ENCODE peak calls at places on chromosome 4, in four cellular contexts. One of them, this sample, is unnamed.

GRCh38 chr4:154634058-154634457 is 21.6 kb upstream of the FGG start:
- DNase-seq in HepG2: no peak
- DNase-seq in WTC11: no peak
- DNase-seq in K562: no peak
- DNase-seq in this sample: no peak

GRCh38 chr4:82017680-82018079 is 356.1 kb downstream of the HNRNPD start:
- DNase-seq in K562: peak
- DNase-seq in WTC11: no peak
- DNase-seq in HepG2: peak
- DNase-seq in this sample: no peak

GRCh38 chr4:7375427-7375826 is 59.3 kb downstream of the PSAPL1 start:
- DNase-seq in WTC11: no peak
- DNase-seq in K562: no peak
- DNase-seq in HepG2: no peak
- DNase-seq in this sample: no peak

GRCh38 chr4:138262058-138262838 is 20.1 kb upstream of the SLC7A11 start:
- DNase-seq in HepG2: no peak
- DNase-seq in WTC11: no peak
- DNase-seq in K562: no peak
- DNase-seq in this sample: no peak

GRCh38 chr4:185211641-185212040 is 2.2 kb downstream of the SNX25 start:
- DNase-seq in K562: no peak
- DNase-seq in WTC11: no peak
- DNase-seq in HepG2: peak
- DNase-seq in this sample: no peak

GRCh38 chr4:55407119-55407518 is 11.4 kb downstream of the TMEM165 start:
- DNase-seq in HepG2: no peak
- DNase-seq in WTC11: no peak
- DNase-seq in K562: no peak
- DNase-seq in this sample: no peak

GRCh38 chr4:100016191-100016590 is 66.1 kb upstream of the H2AZ1 start:
- DNase-seq in K562: no peak
- DNase-seq in HepG2: no peak
- DNase-seq in WTC11: no peak
- DNase-seq in this sample: no peak

GRCh38 chr4:153222162-153222789 is 18.0 kb downstream of the TRIM2 start:
- DNase-seq in WTC11: peak
- DNase-seq in K562: no peak
- DNase-seq in HepG2: no peak
- DNase-seq in this sample: no peak

GRCh38 chr4:89586864-89587263 is 250.1 kb downstream of the SNCA start:
- DNase-seq in WTC11: no peak
- DNase-seq in HepG2: no peak
- DNase-seq in K562: no peak
- DNase-seq in this sample: no peak

GRCh38 chr4:130712038-130712437 is 1616.1 kb downstream of the C4orf33 start:
- DNase-seq in HepG2: no peak
- DNase-seq in K562: no peak
- DNase-seq in WTC11: no peak
- DNase-seq in this sample: no peak

GRCh38 chr4:152536545-152537182 is 772 bp upstream of the FBXW7 start:
- DNase-seq in HepG2: peak
- DNase-seq in K562: peak
- DNase-seq in WTC11: no peak
- DNase-seq in this sample: no peak

GRCh38 chr4:5079581-5079980 is 28.3 kb downstream of the STK32B start:
- DNase-seq in WTC11: no peak
- DNase-seq in HepG2: no peak
- DNase-seq in K562: no peak
- DNase-seq in this sample: no peak

GRCh38 chr4:36285784-36286480 is 4.5 kb downstream of the DTHD1 start:
- DNase-seq in K562: no peak
- DNase-seq in HepG2: no peak
- DNase-seq in WTC11: no peak
- DNase-seq in this sample: peak

GRCh38 chr4:145130130-145130529 is 32.0 kb downstream of the ABCE1 start:
- DNase-seq in HepG2: no peak
- DNase-seq in K562: no peak
- DNase-seq in WTC11: no peak
- DNase-seq in this sample: no peak

GRCh38 chr4:119659576-119659975 is 31.0 kb upstream of the PDE5A start:
- DNase-seq in K562: no peak
- DNase-seq in WTC11: no peak
- DNase-seq in HepG2: peak
- DNase-seq in this sample: no peak

GRCh38 chr4:71251266-71251665 is 87.6 kb upstream of the SLC4A4 start:
- DNase-seq in K562: no peak
- DNase-seq in WTC11: no peak
- DNase-seq in HepG2: no peak
- DNase-seq in this sample: no peak

GRCh38 chr4:168731006-168731636 is 234.3 kb downstream of the PALLD start:
- DNase-seq in HepG2: no peak
- DNase-seq in WTC11: no peak
- DNase-seq in K562: no peak
- DNase-seq in this sample: no peak

GRCh38 chr4:113502476-113502875 is 259.1 kb downstream of the CAMK2D start:
- DNase-seq in K562: no peak
- DNase-seq in WTC11: no peak
- DNase-seq in HepG2: peak
- DNase-seq in this sample: no peak

GRCh38 chr4:30821891-30822612 is 101.9 kb downstream of the PCDH7 start:
- DNase-seq in WTC11: no peak
- DNase-seq in K562: no peak
- DNase-seq in HepG2: no peak
- DNase-seq in this sample: no peak

GRCh38 chr4:70741872-70742271 is 20.1 kb downstream of the RUFY3 start:
- DNase-seq in K562: no peak
- DNase-seq in HepG2: no peak
- DNase-seq in WTC11: no peak
- DNase-seq in this sample: no peak

GRCh38 chr4:110003401-110004187 is 90.9 kb downstream of the EGF start:
- DNase-seq in HepG2: no peak
- DNase-seq in WTC11: no peak
- DNase-seq in K562: no peak
- DNase-seq in this sample: no peak

GRCh38 chr4:110007217-110007616 is 94.5 kb downstream of the EGF start:
- DNase-seq in WTC11: no peak
- DNase-seq in K562: no peak
- DNase-seq in HepG2: peak
- DNase-seq in this sample: no peak

GRCh38 chr4:110008540-110008939 is 95.9 kb downstream of the EGF start:
- DNase-seq in K562: no peak
- DNase-seq in HepG2: no peak
- DNase-seq in WTC11: no peak
- DNase-seq in this sample: no peak

GRCh38 chr4:110009526-110009925 is 96.8 kb downstream of the EGF start:
- DNase-seq in WTC11: no peak
- DNase-seq in HepG2: no peak
- DNase-seq in K562: no peak
- DNase-seq in this sample: no peak

GRCh38 chr4:110005461-110006056 is 92.9 kb downstream of the EGF start:
- DNase-seq in K562: peak
- DNase-seq in WTC11: no peak
- DNase-seq in HepG2: peak
- DNase-seq in this sample: peak
- TF ChIP-seq CREM in K562: no peak
- TF ChIP-seq CREM in WTC11: no peak
- TF ChIP-seq CREM in HepG2: no peak
- TF ChIP-seq CREM in this sample: no peak

DNA sequence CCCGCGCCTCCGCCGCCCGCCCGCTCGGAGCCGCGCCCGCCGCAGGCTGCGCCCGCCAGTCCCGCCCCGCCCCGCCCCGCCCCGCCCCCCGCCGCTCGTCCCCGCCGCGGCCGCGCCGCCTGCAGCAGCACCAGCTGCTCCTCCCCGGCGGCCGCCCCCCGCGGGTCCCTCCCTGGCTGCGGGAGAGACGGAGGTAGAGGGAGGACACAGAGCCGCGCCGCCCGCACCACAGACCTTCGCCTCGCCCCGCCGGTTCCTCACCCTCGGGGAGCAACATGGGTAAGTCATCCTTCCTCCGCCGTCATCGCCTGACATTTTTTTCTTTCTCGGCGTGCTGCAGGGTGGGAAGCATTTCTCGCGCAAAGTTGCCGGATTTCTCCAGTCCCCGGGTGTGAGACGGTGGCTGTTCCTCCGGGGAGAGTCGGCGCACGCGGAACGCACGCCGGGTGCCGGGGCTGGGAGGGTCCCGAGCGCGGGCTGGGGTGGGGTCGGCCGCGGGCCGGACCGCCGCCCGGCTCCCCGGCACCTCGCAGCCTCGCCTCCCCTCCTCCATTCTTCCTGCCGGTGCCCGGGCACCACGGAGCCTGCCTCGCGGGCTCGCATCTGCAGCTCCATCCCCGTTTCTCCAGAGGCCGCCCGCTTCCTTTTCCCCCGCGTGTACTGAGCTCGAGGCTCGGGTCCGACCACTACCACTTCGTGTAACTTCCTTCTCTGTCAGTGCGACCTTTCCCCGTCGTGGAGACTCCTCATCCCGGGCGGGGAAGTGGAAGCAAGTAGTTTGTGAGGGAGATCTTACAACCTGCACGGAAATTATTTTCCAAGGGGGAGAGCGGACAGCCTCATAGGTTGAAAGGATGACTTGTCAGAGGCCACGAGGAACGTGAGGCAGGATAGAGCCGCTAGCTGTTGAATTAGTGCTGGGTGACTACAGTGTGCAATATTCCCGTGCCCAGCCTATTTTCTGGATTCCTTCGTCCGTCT is at the start of gene RAP1GDS1:
- DNase-seq in HepG2: peak
- DNase-seq in WTC11: peak
- DNase-seq in K562: peak
- DNase-seq in this sample: no peak
- TF ChIP-seq CREM in HepG2: no peak
- TF ChIP-seq CREM in WTC11: no peak
- TF ChIP-seq CREM in K562: no peak
- TF ChIP-seq CREM in this sample: no peak

DNA sequence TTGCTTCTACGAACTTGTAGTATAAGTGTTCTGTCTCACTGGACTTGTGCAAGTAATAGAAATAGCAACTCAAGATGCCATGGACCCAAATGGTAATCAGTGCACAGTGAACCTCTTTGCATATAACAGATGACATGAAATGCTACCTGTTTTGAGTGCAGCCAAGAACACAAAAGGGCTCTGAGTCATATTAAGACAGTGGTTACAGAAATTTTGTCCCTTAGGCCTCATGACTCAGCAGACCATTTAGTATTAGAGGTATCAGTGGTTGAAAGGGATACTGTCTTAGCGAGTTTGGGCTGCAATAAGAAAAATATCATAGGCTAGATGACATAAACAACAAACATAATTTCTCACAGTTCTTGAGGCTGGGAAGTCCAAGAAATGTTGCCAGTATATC is 502.9 kb upstream of the PCDH10 start:
- DNase-seq in WTC11: no peak
- DNase-seq in HepG2: no peak
- DNase-seq in K562: no peak
- DNase-seq in this sample: peak
- TF ChIP-seq CREM in WTC11: no peak
- TF ChIP-seq CREM in HepG2: no peak
- TF ChIP-seq CREM in K562: no peak
- TF ChIP-seq CREM in this sample: peak

DNA sequence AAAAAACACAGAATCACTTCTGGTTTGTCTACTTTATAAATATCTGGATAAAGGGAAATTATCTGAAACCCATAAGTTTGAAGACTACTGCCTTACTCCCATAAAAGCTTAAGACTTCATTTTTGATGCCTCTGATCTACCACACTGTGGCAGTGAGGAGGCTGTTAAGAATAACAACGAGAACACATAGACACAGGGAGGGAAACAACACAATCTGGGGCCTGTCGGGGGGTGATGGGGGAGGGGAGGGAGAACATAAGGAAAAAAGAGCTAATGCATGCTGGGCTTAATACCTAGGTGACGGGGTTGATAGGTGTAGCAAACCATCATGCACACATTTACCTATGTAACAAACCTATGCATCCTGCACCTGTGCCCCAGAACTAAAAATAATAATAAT is 573.7 kb downstream of the GBA3 start:
- DNase-seq in HepG2: no peak
- DNase-seq in K562: no peak
- DNase-seq in WTC11: no peak
- DNase-seq in this sample: no peak
- TF ChIP-seq CREM in HepG2: no peak
- TF ChIP-seq CREM in K562: no peak
- TF ChIP-seq CREM in WTC11: no peak
- TF ChIP-seq CREM in this sample: no peak

This sample was measured in GM12878.